ENCODE peak calls at places on chromosomes 7 and 10, in nine cellular contexts. E, J, Y, H, M, A, I, L and R are unnamed samples.

GRCh38 chr10:132292972-132293415 is 14.8 kb downstream of the STK32C start:
- DNase-seq in M (no peak), A (no peak), L (no peak), I (no peak), Y (peak; percentile 59), H (no peak), J (no peak), E (no peak), R (no peak)

GRCh38 chr7:148327379-148327778 is 263.2 kb upstream of the C7orf33 start:
- DNase-seq in M (no peak), E (no peak), I (no peak), L (no peak), A (no peak), H (no peak), J (no peak), Y (no peak), R (no peak)

GRCh38 chr10:10831085-10831484 is 186.6 kb upstream of the CELF2 start:
- DNase-seq in L (no peak), I (no peak), M (peak; percentile 97), J (no peak), E (no peak), Y (peak; percentile 73), A (no peak), H (peak; percentile 80), R (peak; percentile 46)

GRCh38 chr7:7567898-7568531 is 1.3 kb downstream of the MIOS start:
- DNase-seq in H (no peak), M (no peak), I (no peak), E (no peak), L (peak; percentile 30), A (no peak), Y (no peak), J (no peak), R (no peak)

GRCh38 chr7:40717242-40717641 is 582.4 kb downstream of the SUGCT start:
- DNase-seq in Y (no peak), J (no peak), A (peak; percentile 96), M (peak; percentile 89), I (peak; percentile 12), L (peak; percentile 44), E (no peak), H (peak; percentile 68), R (peak; percentile 62)

GRCh38 chr7:132546366-132547145 is 29.7 kb downstream of the PLXNA4 start:
- DNase-seq in J (no peak), L (no peak), Y (no peak), E (no peak), A (no peak), I (no peak), M (peak; percentile 19), H (peak; percentile 18), R (no peak)

GRCh38 chr10:119079572-119080520 is 771 bp downstream of the EIF3A start:
- DNase-seq in I (peak; percentile 80), E (peak; percentile 71), Y (peak; percentile 93), H (peak; percentile 73), M (peak; percentile 91), A (peak; percentile 40), L (peak; percentile 84), J (peak; percentile 41), R (no peak)

GRCh38 chr7:157663061-157663863 is 326.5 kb downstream of the DNAJB6 start:
- DNase-seq in J (no peak), E (no peak), H (peak; percentile 50), I (no peak), M (no peak), Y (peak; percentile 57), A (no peak), L (no peak), R (no peak)

GRCh38 chr10:44862006-44862751 is 49.0 kb upstream of the TMEM72 start:
- DNase-seq in L (peak; percentile 10), Y (no peak), M (no peak), A (no peak), J (no peak), H (no peak), I (no peak), E (no peak), R (no peak)

GRCh38 chr7:12805957-12806356 is 118.5 kb downstream of the ARL4A start:
- DNase-seq in H (no peak), M (no peak), J (no peak), Y (peak; percentile 54), I (no peak), E (no peak), A (no peak), L (no peak), R (no peak)

GRCh38 chr10:8054243-8054497 is 318 bp upstream of the GATA3 start:
- DNase-seq in H (peak; percentile 39), A (no peak), I (peak; percentile 76), Y (no peak), L (no peak), J (no peak), M (no peak), E (no peak), R (no peak)

GRCh38 chr7:13282377-13282980 is 595.0 kb downstream of the ARL4A start:
- DNase-seq in Y (no peak), H (peak; percentile 58), J (no peak), I (no peak), M (peak; percentile 68), A (no peak), E (no peak), L (no peak), R (no peak)

GRCh38 chr7:24757799-24758275 is 573 bp upstream of the GSDME start:
- DNase-seq in E (no peak), I (peak; percentile 68), L (peak; percentile 29), J (no peak), H (peak; percentile 49), Y (no peak), M (peak; percentile 77), A (no peak), R (no peak)
- TF ChIP-seq CTCF in E (no peak), I (no peak), L (no peak), J (no peak), H (no peak), Y (no peak), M (no peak), A (no peak), R (no peak)

GRCh38 chr10:88866454-88866853 is 13.6 kb upstream of the STAMBPL1 start:
- DNase-seq in Y (no peak), I (no peak), E (no peak), H (no peak), L (no peak), A (no peak), M (no peak), J (no peak), R (no peak)

GRCh38 chr10:88870101-88870500 is 9.9 kb upstream of the STAMBPL1 start:
- DNase-seq in I (no peak), E (no peak), J (no peak), L (peak; percentile 34), H (no peak), Y (no peak), A (no peak), M (no peak), R (no peak)

DNA sequence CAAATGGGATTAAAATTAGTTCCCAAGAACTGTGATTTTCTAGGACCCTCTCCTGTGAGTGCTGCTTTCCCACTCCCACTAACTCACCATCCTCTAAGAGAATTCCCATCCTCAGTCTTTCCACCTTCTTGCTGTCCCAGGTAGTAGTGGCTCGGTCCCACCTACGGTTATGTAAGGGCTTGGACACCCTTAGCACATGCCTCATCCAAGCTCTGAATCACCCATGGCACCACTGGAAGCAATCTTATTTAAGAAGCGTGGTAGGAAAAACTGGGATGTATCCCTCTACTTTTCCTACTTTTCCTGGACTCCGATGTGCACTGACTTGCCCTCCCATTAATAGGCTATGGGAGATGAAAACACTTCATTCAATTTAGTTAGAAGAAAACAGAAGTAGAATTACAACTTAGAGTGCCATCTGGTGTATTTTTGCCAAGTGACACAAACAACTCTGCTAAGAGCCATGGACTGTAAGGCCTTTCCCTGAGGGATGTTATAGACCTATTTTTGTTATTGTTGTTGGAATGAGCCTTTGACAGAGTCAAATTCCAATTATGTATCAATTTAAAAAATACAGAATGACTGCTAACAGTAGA is 13.7 kb upstream of the ANKRD22 start:
- DNase-seq in I (no peak), E (no peak), J (no peak), A (no peak), H (peak; percentile 16), Y (no peak), M (peak; percentile 50), L (peak; percentile 31), R (no peak)
- TF ChIP-seq CTCF in I (peak; percentile 39), E (no peak), J (peak; percentile 12), A (peak; percentile 19), H (no peak), Y (peak; percentile 20), M (no peak), L (no peak), R (peak; percentile 34)

GRCh38 chr10:110918633-110919348 is at the start of gene BBIP1:
- DNase-seq in M (peak; percentile 100), A (no peak), J (no peak), Y (no peak), E (peak; percentile 89), L (peak; percentile 96), I (peak; percentile 92), H (peak; percentile 100), R (peak; percentile 100)

GRCh38 chr10:110919971-110920881 is 822 bp downstream of the SHOC2 start:
- DNase-seq in M (peak; percentile 42), I (no peak), J (no peak), L (peak; percentile 87), Y (peak; percentile 75), E (peak; percentile 53), H (peak; percentile 42), A (peak; percentile 43), R (no peak)

GRCh38 chr10:110916554-110917346 is 2.2 kb downstream of the BBIP1 start:
- DNase-seq in J (no peak), M (peak; percentile 89), A (no peak), Y (no peak), I (no peak), E (no peak), H (peak; percentile 82), L (no peak), R (peak; percentile 94)

GRCh38 chr10:110919349-110919931 is at the start of gene SHOC2:
- DNase-seq in I (peak; percentile 55), L (peak; percentile 100), J (peak; percentile 95), H (no peak), M (peak; percentile 83), E (peak; percentile 97), A (peak; percentile 100), Y (peak; percentile 100), R (no peak)

GRCh38 chr10:110918269-110918632 is 729 bp downstream of the BBIP1 start:
- DNase-seq in Y (peak; percentile 99), A (peak; percentile 96), I (peak; percentile 89), J (peak; percentile 72), L (no peak), M (peak; percentile 99), E (no peak), H (peak; percentile 98), R (peak; percentile 78)
- TF ChIP-seq CTCF in Y (peak; percentile 22), A (peak; percentile 15), I (no peak), J (no peak), L (no peak), M (no peak), E (no peak), H (no peak), R (no peak)

DNA sequence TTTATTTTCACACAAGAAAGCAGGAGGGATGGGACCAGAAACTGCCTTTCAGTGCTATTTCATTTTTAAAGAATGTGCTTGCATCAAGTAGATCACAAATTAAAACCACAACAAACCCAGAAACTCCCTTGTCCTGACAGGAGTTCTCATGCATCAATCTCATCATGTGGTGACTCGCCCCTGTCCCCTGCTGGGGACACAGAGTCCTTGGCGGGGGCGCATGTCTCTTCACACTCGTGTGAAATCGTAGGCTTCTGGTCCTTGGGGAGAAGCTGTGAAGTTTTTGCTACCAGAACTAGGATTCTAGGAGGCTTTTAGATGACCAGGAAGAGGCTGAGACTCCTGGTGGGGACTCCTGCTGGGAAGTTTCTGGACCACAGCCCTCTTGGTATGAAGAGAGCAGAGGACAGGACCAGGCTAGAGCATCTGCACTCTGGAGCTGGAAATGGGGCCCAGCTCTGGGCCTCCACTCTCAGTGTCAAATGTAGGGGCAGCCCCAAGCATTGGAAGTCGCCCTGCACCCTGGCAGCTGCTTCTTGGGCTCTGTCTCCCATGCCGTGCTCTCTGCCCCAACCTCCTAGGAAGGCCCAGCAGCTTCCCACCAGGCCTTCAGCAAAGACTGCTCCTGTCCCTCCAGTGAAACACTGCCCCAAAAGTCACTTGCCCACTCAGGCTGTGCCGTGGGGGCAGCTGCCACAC is 9.8 kb upstream of the OPN4 start:
- DNase-seq in I (no peak), M (peak; percentile 28), L (peak; percentile 24), E (peak; percentile 44), H (peak; percentile 59), Y (no peak), A (peak; percentile 51), J (no peak), R (no peak)
- TF ChIP-seq CTCF in I (no peak), M (no peak), L (peak; percentile 44), E (no peak), H (peak; percentile 17), Y (peak; percentile 26), A (peak; percentile 59), J (no peak), R (peak; percentile 35)